ENCODE peak calls at places on chromosomes 12 and 14, in seven cellular contexts. L, A, B, V, I, C and R are unnamed samples.
A peak's percentile ranks its signal among the peaks of the same experiment; 100 is the strongest.

GRCh38 chr12:6214633-6215032 is 14.4 kb downstream of the CD9 start:
- DNase-seq in L (no peak), A (no peak), B (no peak), V (no peak), I (no peak), C (no peak), R (no peak)

GRCh38 chr12:74321381-74321780 is 216.3 kb upstream of the ATXN7L3B start:
- DNase-seq in L (no peak), A (no peak), B (no peak), V (no peak), I (no peak), C (peak; percentile 31), R (no peak)

GRCh38 chr12:14845350-14845750 is 2.0 kb upstream of the ART4 start:
- DNase-seq in L (no peak), A (peak; percentile 84), B (peak; percentile 79), V (no peak), I (no peak), C (no peak), R (no peak)

GRCh38 chr12:1702708-1703107 is 11.8 kb downstream of the ADIPOR2 start:
- DNase-seq in L (no peak), A (no peak), B (no peak), V (no peak), I (no peak), C (no peak), R (no peak)

GRCh38 chr12:52364901-52365489 is 2.3 kb downstream of the KRT85 start:
- DNase-seq in L (no peak), A (no peak), B (no peak), V (peak; percentile 51), I (no peak), C (no peak), R (no peak)

GRCh38 chr14:101135796-101136742 is 232.5 kb upstream of the RTL1 start:
- DNase-seq in L (no peak), A (no peak), B (no peak), V (no peak), I (no peak), C (peak; percentile 37), R (peak; percentile 42)

GRCh38 chr12:71702590-71702989 is 16.7 kb downstream of the TMEM19 start:
- DNase-seq in L (no peak), A (no peak), B (no peak), V (no peak), I (no peak), C (no peak), R (no peak)

GRCh38 chr12:5507536-5507935 is 75.6 kb downstream of the NTF3 start:
- DNase-seq in L (no peak), A (no peak), B (no peak), V (no peak), I (no peak), C (no peak), R (no peak)

GRCh38 chr12:3077572-3078081 is 448 bp downstream of the TSPAN9 start:
- DNase-seq in L (no peak), A (peak; percentile 67), B (peak; percentile 29), V (no peak), I (peak; percentile 47), C (no peak), R (no peak)

DNA sequence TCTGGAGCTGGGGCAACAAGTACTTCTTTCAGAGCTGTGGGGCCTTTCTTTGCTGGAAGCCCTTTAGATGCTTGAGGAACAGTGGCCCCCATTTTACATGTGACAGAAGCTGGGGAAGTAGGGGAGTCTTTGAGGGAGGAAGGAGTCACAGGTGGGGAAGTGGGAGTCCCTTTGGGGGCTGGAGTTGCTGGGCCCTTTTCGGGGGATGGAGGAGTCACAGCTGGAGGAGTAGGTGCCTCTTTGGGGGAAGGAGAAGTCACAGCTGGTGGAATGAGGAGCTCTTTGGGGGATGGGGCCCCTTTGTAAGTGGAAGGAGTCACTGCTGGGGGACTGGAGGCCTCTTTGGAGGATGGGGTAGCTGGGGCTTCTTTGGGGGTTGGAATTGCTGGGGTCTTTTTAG is 8.6 kb downstream of the NACA start:
- DNase-seq in L (no peak), A (no peak), B (no peak), V (peak; percentile 21), I (no peak), C (no peak), R (no peak)
- H3K4me1 ChIP-seq in L (no peaks in the 10 kb centered on the region), A (peaks cover 9% of the 10 kb centered on the region), B (peaks cover 53% of the 10 kb centered on the region), V (no peaks in the 10 kb centered on the region), I (peaks cover 60% of the 10 kb centered on the region), C (no peaks in the 10 kb centered on the region), R (peaks cover 27% of the 10 kb centered on the region)

GRCh38 chr12:106585862-106586534 is 3.2 kb downstream of the RFX4 start:
- DNase-seq in L (no peak), A (no peak), B (peak; percentile 20), V (no peak), I (no peak), C (no peak), R (no peak)
- H3K4me3 ChIP-seq in L (no peak overlapping the region), A (no peak overlapping the region), B (no peak overlapping the region), V (no peak overlapping the region), I (peak overlapping the region; percentile 51), C (no peak overlapping the region), R (no peak overlapping the region)

GRCh38 chr14:102530828-102531478 is 21.4 kb upstream of the ANKRD9 start:
- DNase-seq in L (no peak), A (no peak), B (peak; percentile 76), V (no peak), I (no peak), C (no peak), R (no peak)

GRCh38 chr14:102528441-102529170 is 19.0 kb upstream of the ANKRD9 start:
- DNase-seq in L (no peak), A (no peak), B (no peak), V (no peak), I (no peak), C (no peak), R (no peak)

GRCh38 chr14:102524451-102525212 is 15.1 kb upstream of the ANKRD9 start:
- DNase-seq in L (peak; percentile 100), A (peak; percentile 100), B (peak; percentile 100), V (peak; percentile 100), I (peak; percentile 99), C (peak; percentile 100), R (peak; percentile 99)

GRCh38 chr14:102525213-102526143 is 15.9 kb upstream of the ANKRD9 start:
- DNase-seq in L (no peak), A (no peak), B (peak; percentile 93), V (no peak), I (no peak), C (no peak), R (no peak)

DNA sequence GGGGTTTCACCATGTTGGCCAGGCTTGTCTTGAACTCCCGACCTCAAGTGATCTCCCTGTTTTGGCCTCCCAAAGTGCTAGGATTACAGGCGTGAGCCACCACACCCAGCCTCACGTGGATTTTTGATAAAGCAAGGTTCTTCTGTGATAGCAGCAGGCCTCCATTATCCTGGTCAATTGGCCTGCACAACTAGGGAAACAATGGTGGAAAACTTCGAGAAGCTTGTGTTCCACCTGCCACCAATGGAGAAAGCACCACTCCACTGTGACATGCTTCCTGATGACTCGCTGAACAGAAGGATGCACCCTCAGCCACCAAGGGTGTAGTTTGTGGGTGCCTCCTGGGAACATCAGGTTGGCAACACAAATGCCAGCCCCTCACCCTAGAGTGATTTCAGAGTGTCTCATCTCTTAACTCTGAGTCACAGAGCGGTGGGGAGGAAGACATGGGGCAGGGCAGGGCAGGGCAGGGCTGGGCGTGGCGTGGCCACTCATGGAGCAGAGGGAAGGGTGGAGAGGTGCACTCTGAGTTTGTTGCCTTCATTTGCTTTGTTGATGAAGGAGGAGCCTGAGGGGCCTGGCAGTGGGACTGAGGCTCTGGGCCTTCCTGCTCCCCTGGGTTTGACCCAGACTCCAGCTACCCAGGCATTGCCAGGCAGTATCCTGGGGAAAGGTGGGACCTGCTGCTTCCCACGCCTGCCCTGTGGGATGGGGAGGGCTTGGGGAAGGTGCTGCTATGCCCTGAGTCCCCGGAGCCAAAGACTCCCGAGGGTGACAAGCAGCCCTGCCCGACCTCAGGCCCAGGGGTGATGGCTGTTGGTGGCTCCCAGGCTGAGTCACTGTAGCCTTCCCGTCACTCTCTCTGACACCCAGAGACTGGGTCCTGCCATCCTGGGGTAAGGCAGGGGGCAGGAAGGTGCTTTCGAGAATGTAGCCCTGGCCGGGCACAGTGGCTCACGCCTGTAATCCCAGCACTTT is 18.0 kb upstream of the ANKRD9 start:
- DNase-seq in L (no peak), A (no peak), B (no peak), V (no peak), I (no peak), C (peak; percentile 86), R (no peak)
- H3K4me1 ChIP-seq in L (peaks cover 8% of the 10 kb centered on the region), A (no peaks in the 10 kb centered on the region), B (peaks cover 48% of the 10 kb centered on the region), V (no peaks in the 10 kb centered on the region), I (peaks cover 9% of the 10 kb centered on the region), C (peaks cover 11% of the 10 kb centered on the region), R (peaks cover 27% of the 10 kb centered on the region)

GRCh38 chr14:61887628-61888027 is 125.4 kb downstream of the SNAPC1 start:
- DNase-seq in L (no peak), A (no peak), B (no peak), V (no peak), I (no peak), C (no peak), R (no peak)
- H3K4me3 ChIP-seq in L (no peak overlapping the region), A (no peak overlapping the region), B (no peak overlapping the region), V (no peak overlapping the region), I (no peak overlapping the region), C (no peak overlapping the region), R (no peak overlapping the region)

GRCh38 chr12:104331376-104331775 is 27.8 kb downstream of the EID3 start:
- DNase-seq in L (no peak), A (no peak), B (no peak), V (no peak), I (no peak), C (no peak), R (no peak)

GRCh38 chr12:104336115-104336514 is 32.6 kb downstream of the EID3 start:
- DNase-seq in L (no peak), A (no peak), B (no peak), V (no peak), I (no peak), C (no peak), R (no peak)

GRCh38 chr12:104337030-104337558 is 33.6 kb downstream of the EID3 start:
- DNase-seq in L (no peak), A (no peak), B (no peak), V (no peak), I (no peak), C (no peak), R (no peak)

GRCh38 chr12:104333692-104334255 is 30.2 kb downstream of the EID3 start:
- DNase-seq in L (no peak), A (no peak), B (no peak), V (no peak), I (no peak), C (no peak), R (no peak)

GRCh38 chr12:104334581-104334980 is 31.0 kb downstream of the EID3 start:
- DNase-seq in L (no peak), A (peak; percentile 71), B (no peak), V (no peak), I (no peak), C (no peak), R (no peak)
- H3K4me1 ChIP-seq in L (no peaks in the 10 kb centered on the region), A (peaks cover 6% of the 10 kb centered on the region), B (no peaks in the 10 kb centered on the region), V (no peaks in the 10 kb centered on the region), I (peaks cover 4% of the 10 kb centered on the region), C (no peaks in the 10 kb centered on the region), R (no peaks in the 10 kb centered on the region)

DNA sequence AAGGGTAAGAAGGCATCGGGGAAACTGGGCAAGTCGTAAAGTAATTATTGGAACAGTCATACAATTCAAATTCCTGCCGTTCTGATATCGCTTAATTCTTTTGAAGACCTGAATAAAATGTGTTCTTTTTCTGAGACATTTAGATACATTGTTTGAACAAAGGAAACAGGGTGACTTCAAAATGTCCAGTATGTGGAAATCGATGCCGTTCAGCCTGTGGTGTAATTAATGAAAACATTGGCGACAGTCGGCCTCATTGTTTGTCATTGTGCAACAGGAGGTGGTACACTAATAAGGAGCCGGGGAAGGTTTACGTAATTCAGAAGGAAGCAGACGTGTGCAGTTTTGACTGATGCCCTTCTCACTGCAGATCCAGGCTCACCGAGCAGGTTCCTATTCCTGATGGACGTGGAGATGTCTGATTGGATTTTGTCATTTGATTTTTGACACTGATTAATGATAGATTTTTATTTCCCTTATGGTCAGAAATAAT is 92.7 kb downstream of the BORCS5 start:
- DNase-seq in L (peak; percentile 44), A (peak; percentile 79), B (peak; percentile 41), V (no peak), I (no peak), C (no peak), R (no peak)
- H3K4me3 ChIP-seq in L (no peak overlapping the region), A (no peak overlapping the region), B (no peak overlapping the region), V (no peak overlapping the region), I (no peak overlapping the region), C (no peak overlapping the region), R (no peak overlapping the region)